ENCODE peak calls at places on chromosomes 1 and 21, in ten cellular contexts. A, L, V, T, Q, O, Y, N, Z and U are unnamed samples.
A peak's percentile ranks its signal among the peaks of the same experiment; 100 is the strongest.

GRCh38 chr1:201763439-201764140 is 65.4 kb upstream of the IPO9 start:
- DNase-seq in A (no peak), L (no peak), V (no peak), T (peak; percentile 81), Q (no peak), O (no peak), Y (no peak), N (no peak), Z (peak; percentile 63), U (no peak)

GRCh38 chr1:185789846-185790735 is 55.9 kb downstream of the HMCN1 start:
- DNase-seq in A (no peak), L (no peak), V (no peak), T (peak; percentile 36), Q (no peak), O (no peak), Y (no peak), N (no peak), Z (peak; percentile 79), U (no peak)

GRCh38 chr1:45545019-45545493 is 5.6 kb upstream of the AKR1A1 start:
- DNase-seq in A (no peak), L (no peak), V (no peak), T (no peak), Q (no peak), O (no peak), Y (no peak), N (no peak), Z (no peak), U (no peak)

GRCh38 chr1:118504867-118505266 is 319.8 kb upstream of the SPAG17 start:
- DNase-seq in A (no peak), L (no peak), V (no peak), T (no peak), Q (no peak), O (no peak), Y (no peak), N (no peak), Z (no peak), U (peak; percentile 28)

GRCh38 chr1:157170677-157171515 is 32.7 kb upstream of the ETV3 start:
- DNase-seq in A (no peak), L (no peak), V (peak; percentile 63), T (peak; percentile 49), Q (peak; percentile 80), O (peak; percentile 58), Y (no peak), N (no peak), Z (no peak), U (peak; percentile 53)

GRCh38 chr1:156319664-156320063 is 18.4 kb downstream of the CCT3 start:
- DNase-seq in A (no peak), L (no peak), V (peak; percentile 33), T (peak; percentile 49), Q (no peak), O (no peak), Y (no peak), N (no peak), Z (peak; percentile 12), U (no peak)

GRCh38 chr1:958823-959729 is at the start of gene NOC2L:
- DNase-seq in A (peak; percentile 98), L (peak; percentile 94), V (peak; percentile 86), T (peak; percentile 94), Q (peak; percentile 97), O (peak; percentile 96), Y (peak; percentile 65), N (peak; percentile 96), Z (peak; percentile 80), U (peak; percentile 94)

GRCh38 chr1:3074800-3075199 is 5.8 kb downstream of the PRDM16 start:
- DNase-seq in A (peak; percentile 77), L (no peak), V (no peak), T (no peak), Q (peak; percentile 79), O (no peak), Y (no peak), N (no peak), Z (peak; percentile 32), U (peak; percentile 34)

GRCh38 chr21:42991992-42992740 is 17.8 kb downstream of the PKNOX1 start:
- DNase-seq in A (no peak), L (no peak), V (no peak), T (peak; percentile 93), Q (peak; percentile 67), O (peak; percentile 37), Y (no peak), N (peak; percentile 72), Z (peak; percentile 93), U (no peak)

GRCh38 chr1:18217398-18218043 is 109.9 kb downstream of the IGSF21 start:
- DNase-seq in A (no peak), L (no peak), V (peak; percentile 36), T (peak; percentile 49), Q (no peak), O (peak; percentile 63), Y (no peak), N (peak; percentile 67), Z (no peak), U (peak; percentile 8)

GRCh38 chr1:223156343-223156742 is 13.3 kb upstream of the TLR5 start:
- DNase-seq in A (no peak), L (no peak), V (no peak), T (no peak), Q (no peak), O (no peak), Y (no peak), N (no peak), Z (no peak), U (no peak)

GRCh38 chr1:245256528-245256927 is 101.7 kb downstream of the KIF26B start:
- DNase-seq in A (no peak), L (no peak), V (no peak), T (no peak), Q (no peak), O (no peak), Y (no peak), N (no peak), Z (no peak), U (no peak)

GRCh38 chr1:245810181-245810727 is 655.5 kb downstream of the KIF26B start:
- DNase-seq in A (no peak), L (no peak), V (no peak), T (no peak), Q (no peak), O (no peak), Y (no peak), N (no peak), Z (peak; percentile 34), U (no peak)

GRCh38 chr1:3599286-3599811 is 12.0 kb downstream of the MEGF6 start:
- DNase-seq in A (no peak), L (no peak), V (no peak), T (no peak), Q (peak; percentile 77), O (no peak), Y (no peak), N (no peak), Z (no peak), U (no peak)

GRCh38 chr1:61842863-61843514 is 100.7 kb downstream of the PATJ start:
- DNase-seq in A (no peak), L (no peak), V (peak; percentile 2), T (peak; percentile 21), Q (no peak), O (no peak), Y (no peak), N (peak; percentile 62), Z (no peak), U (peak; percentile 21)

DNA sequence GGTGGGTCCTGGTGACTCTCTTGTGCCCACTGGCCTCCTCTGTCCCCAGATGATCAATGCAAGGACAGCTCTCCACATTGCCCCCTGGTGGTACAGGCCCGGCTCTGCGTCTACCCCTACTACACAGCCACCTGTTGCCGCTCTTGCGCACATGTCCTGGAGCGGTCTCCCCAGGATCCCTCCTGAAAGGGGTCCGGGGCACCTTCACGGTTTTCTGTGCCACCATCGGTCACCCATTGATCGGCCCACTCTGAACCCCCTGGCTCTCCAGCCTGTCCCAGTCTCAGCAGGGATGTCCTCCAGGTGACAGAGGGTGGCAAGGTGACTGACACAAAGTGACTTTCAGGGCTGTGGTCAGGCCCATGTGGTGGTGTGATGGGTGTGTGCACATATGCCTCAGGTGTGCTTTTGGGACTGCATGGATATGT is 10.8 kb downstream of the ADAMTSL4 start:
- DNase-seq in A (peak; percentile 90), L (peak; percentile 88), V (peak; percentile 76), T (peak; percentile 68), Q (peak; percentile 85), O (peak; percentile 91), Y (no peak), N (peak; percentile 90), Z (no peak), U (peak; percentile 86)
- H3K27ac ChIP-seq in A (peak overlapping the region; percentile 100), L (peak overlapping the region; percentile 98), V (peak overlapping the region; percentile 97), T (no peak overlapping the region), Q (peak overlapping the region; percentile 100), O (peak overlapping the region; percentile 98), Y (peak overlapping the region; percentile 98), N (peak overlapping the region; percentile 100), Z (no peak overlapping the region), U (peak overlapping the region; percentile 100)

GRCh38 chr1:51237313-51237700 is 1.2 kb downstream of the RNF11 start:
- DNase-seq in A (no peak), L (no peak), V (no peak), T (no peak), Q (no peak), O (no peak), Y (no peak), N (no peak), Z (no peak), U (no peak)

GRCh38 chr1:51236548-51237312 is 657 bp downstream of the RNF11 start:
- DNase-seq in A (peak; percentile 84), L (peak; percentile 79), V (no peak), T (peak; percentile 65), Q (peak; percentile 76), O (peak; percentile 66), Y (no peak), N (peak; percentile 76), Z (peak; percentile 55), U (peak; percentile 57)

GRCh38 chr1:51240096-51240495 is 4.0 kb downstream of the RNF11 start:
- DNase-seq in A (no peak), L (no peak), V (no peak), T (no peak), Q (no peak), O (peak; percentile 74), Y (no peak), N (no peak), Z (no peak), U (peak; percentile 35)

GRCh38 chr1:51235611-51236547 is at the start of gene RNF11:
- DNase-seq in A (peak; percentile 97), L (peak; percentile 92), V (peak; percentile 74), T (peak; percentile 98), Q (peak; percentile 97), O (peak; percentile 92), Y (peak; percentile 74), N (peak; percentile 97), Z (peak; percentile 83), U (peak; percentile 95)

GRCh38 chr1:51237714-51238403 is 1.8 kb downstream of the RNF11 start:
- DNase-seq in A (no peak), L (no peak), V (no peak), T (peak; percentile 74), Q (no peak), O (peak; percentile 41), Y (no peak), N (no peak), Z (peak; percentile 61), U (no peak)
- H3K27ac ChIP-seq in A (peak overlapping the region; percentile 93), L (peak overlapping the region; percentile 98), V (peak overlapping the region; percentile 99), T (peak overlapping the region; percentile 83), Q (peak overlapping the region; percentile 93), O (peak overlapping the region; percentile 88), Y (peak overlapping the region; percentile 97), N (peak overlapping the region; percentile 72), Z (peak overlapping the region; percentile 42), U (peak overlapping the region; percentile 64)

GRCh38 chr1:111742938-111743549 is 3.8 kb upstream of the INKA2 start:
- DNase-seq in A (no peak), L (peak; percentile 43), V (no peak), T (peak; percentile 50), Q (no peak), O (no peak), Y (no peak), N (no peak), Z (peak; percentile 29), U (no peak)
- H3K27ac ChIP-seq in A (no peak overlapping the region), L (no peak overlapping the region), V (no peak overlapping the region), T (peak overlapping the region; percentile 49), Q (no peak overlapping the region), O (no peak overlapping the region), Y (no peak overlapping the region), N (no peak overlapping the region), Z (peak overlapping the region; percentile 89), U (no peak overlapping the region)

GRCh38 chr21:17612023-17612564 is 607 bp downstream of the BTG3 start:
- DNase-seq in A (peak; percentile 88), L (peak; percentile 78), V (peak; percentile 29), T (peak; percentile 69), Q (peak; percentile 82), O (peak; percentile 53), Y (no peak), N (peak; percentile 62), Z (peak; percentile 50), U (peak; percentile 49)
- H3K27ac ChIP-seq in A (peak overlapping the region; percentile 91), L (peak overlapping the region; percentile 90), V (peak overlapping the region; percentile 96), T (peak overlapping the region; percentile 80), Q (peak overlapping the region; percentile 91), O (peak overlapping the region; percentile 78), Y (peak overlapping the region; percentile 89), N (peak overlapping the region; percentile 90), Z (peak overlapping the region; percentile 97), U (peak overlapping the region; percentile 83)